ENCODE peak calls at places on chromosomes 2 and 18, in nine cellular contexts. C is tibial nerve, K is heart left ventricle, I is sigmoid colon, Y is ovary, B is K562, N is stomach, E is adrenal gland, F is H54. R is an unnamed sample.

GRCh38 chr2:37090019-37090477 is 5.7 kb downstream of the GPATCH11 start:
- DNase-seq in C (no peak), K (no peak), I (no peak), Y (no peak), B (no peak), N (no peak), E (no peak), F (no peak), R (no peak)

GRCh38 chr2:8761529-8762164 is 75.8 kb downstream of the KIDINS220 start:
- DNase-seq in C (no peak), K (no peak), I (no peak), Y (no peak), B (peak), N (no peak), E (no peak), F (peak), R (no peak)

GRCh38 chr2:132659331-132659730 is 10.7 kb downstream of the LYPD1 start:
- DNase-seq in C (no peak), K (no peak), I (no peak), Y (no peak), B (no peak), N (no peak), E (no peak), F (no peak), R (no peak)

GRCh38 chr2:230162981-230163380 is 56.8 kb downstream of the SP110 start:
- DNase-seq in C (no peak), K (no peak), I (no peak), Y (no peak), B (no peak), N (no peak), E (no peak), F (no peak), R (no peak)

GRCh38 chr2:197435598-197436435 is 989 bp upstream of the SF3B1 start:
- DNase-seq in C (no peak), K (no peak), I (no peak), Y (no peak), B (peak), N (no peak), E (no peak), F (no peak), R (no peak)

GRCh38 chr18:51149605-51150429 is 47.7 kb downstream of the MEX3C start:
- DNase-seq in C (no peak), K (no peak), I (no peak), Y (no peak), B (no peak), N (no peak), E (no peak), F (peak), R (no peak)

GRCh38 chr2:47083886-47084682 is 71.0 kb downstream of the STPG4 start:
- DNase-seq in C (no peak), K (peak), I (peak), Y (peak), B (no peak), N (no peak), E (no peak), F (no peak), R (no peak)

GRCh38 chr2:70046534-70046933 is 40.7 kb upstream of the PCBP1 start:
- DNase-seq in C (no peak), K (no peak), I (no peak), Y (no peak), B (no peak), N (no peak), E (no peak), F (no peak), R (no peak)

GRCh38 chr18:9861933-9862332 is 23.8 kb upstream of the TXNDC2 start:
- DNase-seq in C (no peak), K (no peak), I (no peak), Y (no peak), B (no peak), N (no peak), E (no peak), F (no peak), R (no peak)

GRCh38 chr2:211225784-211226183 is 669.4 kb downstream of the CPS1 start:
- DNase-seq in C (no peak), K (no peak), I (no peak), Y (no peak), B (no peak), N (no peak), E (no peak), F (no peak), R (no peak)

GRCh38 chr2:239216614-239217273 is 184.1 kb downstream of the HDAC4 start:
- DNase-seq in C (no peak), K (no peak), I (peak), Y (no peak), B (no peak), N (peak), E (no peak), F (no peak), R (no peak)

GRCh38 chr2:102072741-102073140 is 69.8 kb upstream of the IL1R1 start:
- DNase-seq in C (no peak), K (no peak), I (no peak), Y (no peak), B (no peak), N (no peak), E (no peak), F (no peak), R (no peak)
- TF ChIP-seq POLR2A in C (no peak), K (no peak), I (no peak), Y (no peak), B (no peak), N (no peak), E (no peak), F (no peak), R (no peak)

DNA sequence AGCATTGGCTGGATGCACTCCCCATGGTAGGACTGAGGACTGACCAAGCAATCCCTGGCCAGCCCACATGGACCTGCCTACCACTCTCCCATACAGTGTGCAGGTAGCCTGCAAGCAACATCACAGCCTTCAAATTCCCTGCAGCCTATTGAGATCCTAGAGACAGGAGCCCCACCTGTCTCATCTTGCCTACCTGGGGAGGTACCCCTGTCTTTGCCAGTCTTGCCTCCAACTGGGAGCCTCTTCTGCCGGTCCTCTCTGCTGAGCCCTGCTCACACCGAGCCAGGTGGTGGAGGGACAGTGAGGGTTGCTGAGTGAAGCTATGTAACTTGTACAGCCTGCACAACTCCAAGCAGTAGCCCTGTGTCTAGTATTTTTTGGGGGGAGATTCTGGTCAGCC is 29.9 kb downstream of the TTC32 start:
- DNase-seq in C (no peak), K (no peak), I (peak), Y (no peak), B (no peak), N (no peak), E (no peak), F (no peak), R (no peak)
- TF ChIP-seq POLR2A in C (no peak), K (no peak), I (no peak), Y (no peak), B (no peak), N (no peak), E (no peak), F (no peak), R (no peak)

GRCh38 chr2:199488772-199489400 is 31.1 kb upstream of the SATB2 start:
- DNase-seq in C (no peak), K (no peak), I (no peak), Y (no peak), B (peak), N (peak), E (peak), F (peak), R (peak)
- TF ChIP-seq POLR2A in C (no peak), K (no peak), I (no peak), Y (no peak), B (no peak), N (no peak), E (no peak), F (no peak), R (no peak)

DNA sequence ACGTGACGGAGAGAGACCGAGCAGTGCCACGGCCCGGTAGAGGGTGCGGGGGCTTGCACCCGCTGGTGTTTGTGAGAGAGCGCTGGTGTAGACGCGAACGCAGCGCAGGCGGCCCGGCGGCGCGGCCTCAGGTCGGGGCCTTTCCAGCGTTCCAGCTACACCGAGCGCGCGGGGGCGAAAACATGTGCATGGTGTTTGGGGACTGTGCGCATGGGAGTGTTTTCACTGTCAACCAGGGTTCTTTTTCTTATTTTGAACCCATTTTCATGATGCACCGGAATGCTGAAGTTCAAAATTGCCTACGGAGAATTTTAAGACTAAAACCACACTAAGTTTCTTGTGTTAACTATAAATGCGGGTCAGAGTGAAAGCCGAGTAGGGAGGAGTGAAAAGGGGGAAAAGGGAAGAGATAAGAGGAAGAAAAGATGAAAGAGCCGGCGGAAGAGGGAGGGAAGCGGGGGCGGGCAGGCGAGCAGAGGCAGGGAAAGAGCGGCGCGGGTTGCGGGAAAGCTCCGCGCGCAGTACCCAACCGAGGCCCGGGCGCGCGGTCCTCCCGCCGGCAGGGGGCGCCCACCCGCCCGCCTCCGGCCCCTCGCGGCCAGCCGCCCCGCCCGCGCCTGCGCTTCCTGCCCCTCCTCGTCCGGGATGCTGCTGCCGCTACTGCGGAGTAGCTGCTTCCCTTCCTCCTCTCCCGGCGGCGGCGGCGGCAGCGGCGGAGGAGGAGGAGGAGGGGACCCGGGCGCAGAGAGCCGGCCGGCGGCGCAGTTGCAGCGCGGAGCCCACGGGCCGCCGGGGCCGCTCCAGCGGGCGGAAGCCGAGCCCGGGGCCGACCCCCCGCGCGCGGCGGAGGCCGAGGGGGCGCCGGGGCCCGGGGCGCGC is at the start of gene RAB12:
- DNase-seq in C (peak), K (peak), I (peak), Y (peak), B (peak), N (peak), E (peak), F (peak), R (peak)
- TF ChIP-seq POLR2A in C (peak), K (peak), I (no peak), Y (peak), B (no peak), N (no peak), E (peak), F (peak), R (peak)

GRCh38 chr2:215394102-215394805 is 41.6 kb downstream of the FN1 start:
- DNase-seq in C (no peak), K (no peak), I (no peak), Y (no peak), B (no peak), N (no peak), E (no peak), F (no peak), R (no peak)
- TF ChIP-seq POLR2A in C (no peak), K (no peak), I (no peak), Y (no peak), B (no peak), N (no peak), E (no peak), F (no peak), R (no peak)

GRCh38 chr2:68362749-68363148 is 2.3 kb upstream of the PLEK start:
- DNase-seq in C (no peak), K (no peak), I (no peak), Y (no peak), B (no peak), N (no peak), E (no peak), F (no peak), R (no peak)

GRCh38 chr2:68365087-68365486 is at the start of gene PLEK:
- DNase-seq in C (peak), K (peak), I (peak), Y (peak), B (no peak), N (peak), E (peak), F (no peak), R (peak)

GRCh38 chr2:68363731-68364130 is 1.4 kb upstream of the PLEK start:
- DNase-seq in C (no peak), K (no peak), I (no peak), Y (no peak), B (no peak), N (no peak), E (no peak), F (no peak), R (no peak)

GRCh38 chr2:68359889-68360288 is 5.2 kb upstream of the PLEK start:
- DNase-seq in C (no peak), K (no peak), I (no peak), Y (no peak), B (no peak), N (no peak), E (no peak), F (no peak), R (no peak)

DNA sequence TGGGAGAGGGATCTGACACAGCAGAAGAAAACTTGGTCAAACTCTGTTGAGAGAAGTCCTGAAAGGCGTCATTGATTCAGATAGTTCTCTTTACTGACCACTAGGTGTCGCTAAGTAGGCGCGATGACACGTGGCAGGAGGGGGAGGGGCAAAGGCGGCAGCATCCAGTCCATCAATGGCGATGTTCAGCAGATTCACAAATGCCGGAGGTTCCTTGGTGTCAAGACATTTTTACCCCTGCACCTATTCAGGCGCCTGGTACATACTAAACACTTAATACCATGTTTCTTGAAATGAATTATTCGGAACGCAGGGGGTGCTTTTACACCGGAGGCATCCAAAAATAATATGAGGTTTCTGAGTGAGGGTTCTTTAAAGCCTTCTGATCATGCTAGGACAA is 3.0 kb upstream of the PLEK start:
- DNase-seq in C (peak), K (peak), I (peak), Y (peak), B (peak), N (peak), E (peak), F (peak), R (peak)
- TF ChIP-seq POLR2A in C (no peak), K (no peak), I (no peak), Y (no peak), B (no peak), N (no peak), E (no peak), F (no peak), R (no peak)

DNA sequence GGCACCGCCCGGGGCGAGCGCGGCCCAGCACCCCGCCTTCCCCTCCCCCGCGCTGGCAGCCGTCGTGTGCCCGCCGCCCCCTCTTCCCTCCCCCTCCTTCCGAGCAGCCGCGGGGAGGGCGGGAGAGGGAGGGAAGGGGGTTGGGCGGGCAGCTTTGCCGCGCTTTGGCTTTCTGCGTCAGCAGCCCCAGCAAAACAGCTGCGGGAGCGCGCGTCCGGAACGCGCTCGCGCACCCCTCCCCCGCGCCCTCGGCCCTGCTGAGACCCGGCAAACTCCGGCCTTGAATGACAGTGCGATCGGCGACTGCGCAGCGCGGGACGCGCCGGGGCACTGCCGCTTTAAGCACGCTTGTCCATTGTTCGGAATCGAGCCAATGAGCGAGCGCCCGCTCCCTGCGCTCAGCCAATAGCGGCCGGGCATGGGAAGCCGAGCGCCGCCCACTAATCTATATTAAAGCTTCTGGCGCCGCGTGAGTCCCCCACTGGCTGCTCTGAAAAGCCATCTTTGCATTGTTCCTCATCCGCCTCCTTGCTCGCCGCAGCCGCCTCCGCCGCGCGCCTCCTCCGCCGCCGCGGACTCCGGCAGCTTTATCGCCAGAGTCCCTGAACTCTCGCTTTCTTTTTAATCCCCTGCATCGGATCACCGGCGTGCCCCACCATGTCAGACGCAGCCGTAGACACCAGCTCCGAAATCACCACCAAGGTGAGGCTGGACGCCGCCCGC is at the start of gene PTMA:
- DNase-seq in C (peak), K (peak), I (peak), Y (peak), B (peak), N (peak), E (peak), F (peak), R (peak)
- TF ChIP-seq POLR2A in C (peak), K (peak), I (peak), Y (peak), B (peak), N (no peak), E (peak), F (peak), R (peak)

DNA sequence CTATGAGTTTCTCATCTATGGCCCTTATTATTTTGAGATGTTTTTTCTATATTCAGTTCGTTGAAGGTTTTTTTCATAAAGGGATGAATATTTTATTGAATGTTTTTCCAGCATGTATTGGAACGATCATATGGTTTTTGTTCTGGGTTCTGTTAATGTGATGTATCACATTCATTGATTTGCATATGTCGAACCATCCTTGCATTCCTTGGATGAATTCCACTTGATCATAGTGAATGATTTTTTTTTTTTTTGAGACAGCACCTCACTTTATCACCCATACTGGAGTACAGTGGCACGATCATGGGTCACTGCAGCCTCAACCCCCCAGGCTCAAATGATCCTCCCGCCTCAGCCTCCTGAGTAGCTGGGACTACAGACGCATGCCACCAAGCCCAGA is 5.5 kb upstream of the NEMP2 start:
- DNase-seq in C (no peak), K (no peak), I (no peak), Y (no peak), B (no peak), N (no peak), E (no peak), F (no peak), R (no peak)
- TF ChIP-seq POLR2A in C (no peak), K (no peak), I (no peak), Y (no peak), B (no peak), N (no peak), E (no peak), F (no peak), R (no peak)

GRCh38 chr2:138499684-138500083 is 1.9 kb upstream of the SPOPL start:
- DNase-seq in C (no peak), K (no peak), I (no peak), Y (no peak), B (no peak), N (no peak), E (no peak), F (no peak), R (no peak)

GRCh38 chr2:138503087-138503442 is 1.5 kb downstream of the SPOPL start:
- DNase-seq in C (no peak), K (no peak), I (no peak), Y (no peak), B (no peak), N (no peak), E (no peak), F (no peak), R (no peak)

GRCh38 chr2:138502253-138503086 is 900 bp downstream of the SPOPL start:
- DNase-seq in C (no peak), K (no peak), I (no peak), Y (no peak), B (no peak), N (peak), E (no peak), F (no peak), R (peak)

GRCh38 chr2:138500592-138501426 is 761 bp upstream of the SPOPL start:
- DNase-seq in C (no peak), K (peak), I (peak), Y (no peak), B (no peak), N (no peak), E (no peak), F (no peak), R (peak)

GRCh38 chr2:138501427-138502252 is at the start of gene SPOPL:
- DNase-seq in C (peak), K (peak), I (peak), Y (peak), B (peak), N (peak), E (peak), F (peak), R (peak)
- TF ChIP-seq POLR2A in C (no peak), K (peak), I (peak), Y (peak), B (peak), N (no peak), E (peak), F (peak), R (peak)